ENCODE peak calls at places on chromosomes 7 and 10, in seven cellular contexts. Y is HCT116, C is HepG2, E is SK-N-SH, V is K562, G is H1, J is GM12878. I is an unnamed sample.

GRCh38 chr7:13577566-13578145 is 411.8 kb downstream of the ETV1 start:
- DNase-seq in Y (no peak), C (no peak), E (no peak), V (no peak), G (no peak), J (no peak), I (no peak)

GRCh38 chr7:4168556-4168955 is 513.5 kb upstream of the FOXK1 start:
- DNase-seq in Y (no peak), C (no peak), E (no peak), V (no peak), G (no peak), J (no peak), I (no peak)

GRCh38 chr10:101732096-101732495 is 37.1 kb upstream of the FBXW4 start:
- DNase-seq in Y (no peak), C (no peak), E (no peak), V (no peak), G (no peak), J (no peak), I (no peak)

GRCh38 chr10:100930368-100930767 is 17.6 kb downstream of the SLF2 start:
- DNase-seq in Y (no peak), C (peak; percentile 25), E (no peak), V (no peak), G (no peak), J (no peak), I (no peak)

GRCh38 chr10:93383562-93383981 is 98.6 kb downstream of the MYOF start:
- DNase-seq in Y (no peak), C (no peak), E (no peak), V (no peak), G (no peak), J (no peak), I (no peak)

GRCh38 chr10:55668326-55668922 is 692.6 kb downstream of the ZWINT start:
- DNase-seq in Y (no peak), C (peak; percentile 18), E (no peak), V (peak; percentile 12), G (no peak), J (no peak), I (peak; percentile 18)

GRCh38 chr10:62252051-62252450 is 16.6 kb downstream of the RTKN2 start:
- DNase-seq in Y (no peak), C (no peak), E (no peak), V (no peak), G (no peak), J (no peak), I (no peak)

GRCh38 chr7:130322615-130323014 is 22.0 kb upstream of the CPA5 start:
- DNase-seq in Y (no peak), C (no peak), E (no peak), V (no peak), G (no peak), J (no peak), I (no peak)

GRCh38 chr10:119602241-119603095 is 5.7 kb upstream of the TIAL1 start:
- DNase-seq in Y (peak; percentile 51), C (peak; percentile 31), E (no peak), V (peak; percentile 65), G (no peak), J (no peak), I (no peak)

GRCh38 chr7:44575054-44575453 is 1.3 kb upstream of the DDX56 start:
- DNase-seq in Y (no peak), C (no peak), E (no peak), V (no peak), G (no peak), J (no peak), I (no peak)

GRCh38 chr7:101108330-101108857 is 18.5 kb upstream of the SERPINE1 start:
- DNase-seq in Y (no peak), C (peak; percentile 69), E (no peak), V (no peak), G (no peak), J (peak; percentile 51), I (no peak)

GRCh38 chr10:49552277-49552676 is 13.4 kb upstream of the ERCC6 start:
- DNase-seq in Y (no peak), C (no peak), E (no peak), V (no peak), G (no peak), J (no peak), I (no peak)

GRCh38 chr7:51029131-51029530 is 246.4 kb upstream of the GRB10 start:
- DNase-seq in Y (no peak), C (no peak), E (no peak), V (no peak), G (no peak), J (no peak), I (no peak)

GRCh38 chr7:17677408-17677807 is 262.9 kb downstream of the SNX13 start:
- DNase-seq in Y (no peak), C (no peak), E (no peak), V (no peak), G (no peak), J (no peak), I (no peak)

GRCh38 chr10:86288695-86289576 is 77.7 kb downstream of the GRID1 start:
- DNase-seq in Y (no peak), C (no peak), E (peak; percentile 0), V (no peak), G (no peak), J (no peak), I (no peak)

GRCh38 chr7:75776295-75776971 is 4.4 kb upstream of the CCL26 start:
- DNase-seq in Y (no peak), C (no peak), E (no peak), V (no peak), G (no peak), J (peak; percentile 55), I (no peak)

GRCh38 chr7:152185514-152185913 is 160.0 kb downstream of the GALNT11 start:
- DNase-seq in Y (no peak), C (no peak), E (no peak), V (no peak), G (no peak), J (no peak), I (no peak)

GRCh38 chr10:80599424-80599847 is 61.7 kb downstream of the SH2D4B start:
- DNase-seq in Y (peak; percentile 59), C (peak; percentile 20), E (peak; percentile 58), V (peak; percentile 81), G (peak; percentile 68), J (peak; percentile 57), I (peak; percentile 77)

GRCh38 chr7:157678503-157678902 is 341.7 kb downstream of the DNAJB6 start:
- DNase-seq in Y (no peak), C (peak; percentile 44), E (no peak), V (no peak), G (no peak), J (no peak), I (no peak)

GRCh38 chr7:116955801-116956514 is 2.7 kb downstream of the ST7 start:
- DNase-seq in Y (no peak), C (no peak), E (no peak), V (peak; percentile 35), G (no peak), J (peak; percentile 92), I (no peak)

GRCh38 chr10:77351386-77351785 is 286.2 kb downstream of the KCNMA1 start:
- DNase-seq in Y (no peak), C (no peak), E (no peak), V (no peak), G (no peak), J (no peak), I (no peak)

GRCh38 chr10:102121739-102122372 is 1.7 kb upstream of the LDB1 start:
- DNase-seq in Y (no peak), C (no peak), E (peak; percentile 50), V (peak; percentile 28), G (no peak), J (no peak), I (no peak)

GRCh38 chr10:132418520-132419416 is 21.8 kb downstream of the PWWP2B start:
- DNase-seq in Y (peak; percentile 49), C (no peak), E (peak; percentile 49), V (peak; percentile 17), G (no peak), J (no peak), I (no peak)

GRCh38 chr7:1678070-1678543 is 8.0 kb downstream of the ELFN1 start:
- DNase-seq in Y (no peak), C (no peak), E (no peak), V (no peak), G (no peak), J (no peak), I (no peak)

GRCh38 chr10:46556515-46557318 is at the start of gene GPRIN2:
- DNase-seq in Y (no peak), C (no peak), E (peak; percentile 82), V (no peak), G (peak; percentile 67), J (no peak), I (no peak)

GRCh38 chr7:9598411-9598810 is 1165.0 kb downstream of the NXPH1 start:
- DNase-seq in Y (no peak), C (no peak), E (no peak), V (no peak), G (no peak), J (no peak), I (no peak)
- H3K9ac ChIP-seq in Y (no peak overlapping the region), C (no peak overlapping the region), E (no peak overlapping the region), V (no peak overlapping the region), G (no peak overlapping the region), J (no peak overlapping the region), I (no peak overlapping the region)

GRCh38 chr10:110572862-110573261 is 5.4 kb downstream of the SMC3 start:
- DNase-seq in Y (no peak), C (no peak), E (no peak), V (no peak), G (no peak), J (no peak), I (no peak)

GRCh38 chr10:110577056-110577455 is 9.6 kb downstream of the SMC3 start:
- DNase-seq in Y (no peak), C (no peak), E (no peak), V (no peak), G (no peak), J (no peak), I (no peak)

GRCh38 chr10:110574420-110574819 is 6.9 kb downstream of the SMC3 start:
- DNase-seq in Y (no peak), C (no peak), E (no peak), V (no peak), G (no peak), J (no peak), I (no peak)

GRCh38 chr10:110571093-110571743 is 3.7 kb downstream of the SMC3 start:
- DNase-seq in Y (no peak), C (no peak), E (no peak), V (no peak), G (no peak), J (no peak), I (no peak)

GRCh38 chr10:110576220-110576619 is 8.7 kb downstream of the SMC3 start:
- DNase-seq in Y (no peak), C (no peak), E (no peak), V (no peak), G (no peak), J (no peak), I (no peak)
- H3K36me3 ChIP-seq in Y (peaks cover 48% of the 10 kb centered on the region), C (peaks cover 13% of the 10 kb centered on the region), E (peaks cover 60% of the 10 kb centered on the region), V (peaks cover 87% of the 10 kb centered on the region), G (peaks cover 50% of the 10 kb centered on the region), J (peaks cover 13% of the 10 kb centered on the region), I (peaks cover 77% of the 10 kb centered on the region)

GRCh38 chr10:44742169-44742732 is 168.9 kb upstream of the TMEM72 start:
- DNase-seq in Y (no peak), C (no peak), E (no peak), V (no peak), G (no peak), J (no peak), I (no peak)
- TF ChIP-seq YY1 in Y (no peak), C (no peak), E (no peak), V (no peak), G (no peak), J (no peak), I (no peak)

DNA sequence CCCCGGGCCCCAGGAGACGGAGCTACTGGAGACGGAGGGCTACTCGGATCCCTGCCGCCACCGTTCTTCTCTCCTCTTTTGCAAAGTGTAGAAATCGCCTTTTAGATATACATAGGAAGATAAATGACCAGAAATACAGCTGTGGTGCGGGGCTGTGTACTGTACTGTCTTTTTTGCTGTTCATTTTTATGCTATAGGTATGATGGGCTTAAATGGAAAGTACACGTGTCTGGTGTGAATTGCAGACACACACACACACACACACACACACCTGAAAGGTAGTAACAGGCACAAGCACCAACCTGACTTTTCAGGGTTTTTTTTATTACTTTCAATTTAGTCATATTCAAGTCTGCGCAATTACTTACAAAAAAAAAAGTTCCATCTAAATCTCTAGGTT is 834 bp downstream of the PTPRZ1 start:
- DNase-seq in Y (no peak), C (no peak), E (no peak), V (no peak), G (no peak), J (no peak), I (no peak)
- H3K9ac ChIP-seq in Y (no peak overlapping the region), C (no peak overlapping the region), E (no peak overlapping the region), V (no peak overlapping the region), G (peak overlapping the region; percentile 83), J (no peak overlapping the region), I (peak overlapping the region; percentile 85)

I was measured in NT2/D1.